ENCODE peak calls at places on chromosomes 7 and 10, in seven cellular contexts. M is stimulated activated CD4-positive, alpha-beta T cell treated with anti-CD3 and anti-CD28 coated beads, Interleukin-15, amount 100 ng/mL, for 1 hour; Y is neural crest cell; C is mucosa of gallbladder; B is fibroblast of the aortic adventitia; U is IMR-90; R is skeletal muscle cell. X is an unnamed sample.

GRCh38 chr10:71461917-71462641 is 65.4 kb downstream of the CDH23 start:
- DNase-seq in M (no peak), Y (no peak), C (no peak), B (no peak), U (no peak), R (no peak), X (no peak)

GRCh38 chr7:95509199-95509598 is 23.5 kb downstream of the ASB4 start:
- DNase-seq in M (no peak), Y (peak; percentile 48), C (no peak), B (no peak), U (peak; percentile 18), R (no peak), X (no peak)

GRCh38 chr7:30171753-30172447 is 37.1 kb downstream of the MTURN start:
- DNase-seq in M (no peak), Y (no peak), C (no peak), B (no peak), U (peak; percentile 26), R (no peak), X (no peak)

GRCh38 chr10:30583778-30584415 is 45.7 kb downstream of the LYZL2 start:
- DNase-seq in M (no peak), Y (no peak), C (peak; percentile 88), B (peak; percentile 88), U (peak; percentile 77), R (peak; percentile 55), X (peak; percentile 72)

GRCh38 chr10:117007080-117007479 is 2.1 kb upstream of the SHTN1 start:
- DNase-seq in M (no peak), Y (no peak), C (no peak), B (peak; percentile 68), U (peak; percentile 74), R (peak; percentile 25), X (no peak)

GRCh38 chr10:75495434-75496190 is 64.2 kb downstream of the LRMDA start:
- DNase-seq in M (no peak), Y (no peak), C (no peak), B (no peak), U (no peak), R (no peak), X (no peak)

GRCh38 chr7:153381275-153382119 is 621.9 kb downstream of the ACTR3B start:
- DNase-seq in M (no peak), Y (no peak), C (no peak), B (no peak), U (no peak), R (no peak), X (no peak)

GRCh38 chr7:142359694-142360279 is 101.9 kb upstream of the PRSS58 start:
- DNase-seq in M (no peak), Y (no peak), C (no peak), B (peak; percentile 20), U (no peak), R (peak; percentile 11), X (no peak)

GRCh38 chr7:4712371-4713182 is 30.5 kb downstream of the FOXK1 start:
- DNase-seq in M (no peak), Y (no peak), C (no peak), B (no peak), U (peak; percentile 36), R (no peak), X (no peak)

GRCh38 chr7:128209229-128210035 is 31.6 kb upstream of the LEP start:
- DNase-seq in M (peak; percentile 48), Y (peak; percentile 72), C (peak; percentile 74), B (peak; percentile 81), U (peak; percentile 69), R (peak; percentile 31), X (peak; percentile 81)

GRCh38 chr10:33349273-33349672 is 14.8 kb upstream of the NRP1 start:
- DNase-seq in M (no peak), Y (no peak), C (no peak), B (no peak), U (no peak), R (no peak), X (no peak)

GRCh38 chr10:50992972-50993766 is 81.1 kb upstream of the PRKG1 start:
- DNase-seq in M (no peak), Y (no peak), C (peak; percentile 16), B (peak; percentile 86), U (peak; percentile 88), R (peak; percentile 65), X (no peak)

GRCh38 chr7:105014725-105015630 is 973 bp downstream of the KMT2E start:
- DNase-seq in M (peak; percentile 11), Y (peak; percentile 22), C (peak; percentile 65), B (peak; percentile 42), U (peak; percentile 34), R (no peak), X (peak; percentile 71)

GRCh38 chr7:76086070-76086469 is 38.2 kb downstream of the MDH2 start:
- DNase-seq in M (no peak), Y (no peak), C (no peak), B (peak; percentile 28), U (peak; percentile 59), R (no peak), X (no peak)

GRCh38 chr7:84372712-84373111 is 178.1 kb upstream of the SEMA3A start:
- DNase-seq in M (no peak), Y (no peak), C (no peak), B (peak; percentile 66), U (peak; percentile 52), R (no peak), X (no peak)

GRCh38 chr10:14450041-14450491 is 119.3 kb upstream of the FRMD4A start:
- DNase-seq in M (no peak), Y (no peak), C (peak; percentile 46), B (peak; percentile 23), U (peak; percentile 65), R (no peak), X (no peak)

GRCh38 chr7:156179872-156180390 is 367.7 kb upstream of the SHH start:
- DNase-seq in M (no peak), Y (no peak), C (no peak), B (no peak), U (no peak), R (no peak), X (no peak)